ENCODE peak calls at places on chromosome 5, in four cellular contexts. A, U, O and V are unnamed samples.

GRCh38 chr5:121489972-121490371 is 361.7 kb upstream of the FTMT start:
- DNase-seq in A (no peak), U (no peak), O (no peak), V (no peak)

GRCh38 chr5:176817369-176817841 is 7.0 kb downstream of the UNC5A start:
- DNase-seq in A (peak), U (no peak), O (no peak), V (no peak)

GRCh38 chr5:148957591-148958202 is 105.2 kb downstream of the SH3TC2 start:
- DNase-seq in A (peak), U (no peak), O (peak), V (no peak)

GRCh38 chr5:38404667-38405276 is 146.4 kb downstream of the EGFLAM start:
- DNase-seq in A (no peak), U (no peak), O (peak), V (no peak)

GRCh38 chr5:158686240-158686639 is 413.5 kb downstream of the EBF1 start:
- DNase-seq in A (no peak), U (no peak), O (no peak), V (no peak)

GRCh38 chr5:179534431-179534830 is 15.9 kb upstream of the RUFY1 start:
- DNase-seq in A (no peak), U (no peak), O (peak), V (no peak)

GRCh38 chr5:134902071-134902801 is 2.7 kb upstream of the PCBD2 start:
- DNase-seq in A (no peak), U (no peak), O (no peak), V (peak)

GRCh38 chr5:87418506-87418905 is 5.8 kb upstream of the CCNH start:
- DNase-seq in A (no peak), U (no peak), O (no peak), V (no peak)

GRCh38 chr5:14809369-14810144 is 62.0 kb downstream of the ANKH start:
- DNase-seq in A (no peak), U (no peak), O (peak), V (peak)

GRCh38 chr5:142290574-142291299 is 34.1 kb downstream of the SPRY4 start:
- DNase-seq in A (no peak), U (no peak), O (no peak), V (no peak)

GRCh38 chr5:58235279-58235678 is 224.6 kb downstream of the PLK2 start:
- DNase-seq in A (no peak), U (no peak), O (no peak), V (no peak)
- TF ChIP-seq HDAC2 in A (no peak), U (no peak), O (no peak), V (no peak)

GRCh38 chr5:59768204-59769040 is 125.1 kb downstream of the PDE4D start:
- DNase-seq in A (no peak), U (peak), O (peak), V (no peak)
- TF ChIP-seq ZNF274 in A (no peak), U (no peak), O (no peak), V (no peak)

GRCh38 chr5:175718401-175719108 is 60.7 kb downstream of the HRH2 start:
- DNase-seq in A (peak), U (no peak), O (no peak), V (no peak)
- TF ChIP-seq HDAC2 in A (no peak), U (no peak), O (no peak), V (no peak)

GRCh38 chr5:96790851-96791513 is 16.8 kb downstream of the ERAP1 start:
- DNase-seq in A (no peak), U (no peak), O (no peak), V (no peak)
- TF ChIP-seq ZNF274 in A (no peak), U (no peak), O (no peak), V (no peak)

GRCh38 chr5:74126294-74126693 is 500.3 kb downstream of the ARHGEF28 start:
- DNase-seq in A (no peak), U (no peak), O (no peak), V (no peak)
- TF ChIP-seq HDAC2 in A (no peak), U (no peak), O (no peak), V (no peak)

GRCh38 chr5:136799806-136800372 is 434.5 kb upstream of the TRPC7 start:
- DNase-seq in A (no peak), U (no peak), O (no peak), V (no peak)

GRCh38 chr5:136805466-136805865 is 440.1 kb upstream of the TRPC7 start:
- DNase-seq in A (peak), U (no peak), O (no peak), V (no peak)

DNA sequence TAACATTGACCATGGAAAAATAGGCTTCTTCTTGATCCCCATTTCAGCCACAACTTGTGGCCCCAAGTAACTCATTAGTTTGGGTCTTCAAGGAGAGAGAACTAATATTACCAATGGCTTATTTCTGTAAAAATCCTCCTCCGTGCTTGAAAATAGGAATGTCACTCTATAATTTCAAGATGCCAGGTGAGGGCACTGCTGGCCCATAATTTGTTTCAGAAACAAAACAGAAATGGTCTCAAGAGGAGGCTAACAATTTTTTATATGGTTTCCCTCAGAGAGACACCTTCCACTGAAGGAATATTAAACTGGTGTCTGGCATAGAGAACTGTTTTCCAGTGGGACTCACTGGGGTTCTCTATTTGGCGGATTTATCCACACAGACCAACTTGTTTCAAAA is 437.0 kb upstream of the TRPC7 start:
- DNase-seq in A (no peak), U (no peak), O (no peak), V (no peak)
- TF ChIP-seq ZNF274 in A (no peak), U (no peak), O (no peak), V (no peak)